ENCODE peak calls at places on chromosome 1, in six cellular contexts. G, R, Y, H, M and U are unnamed samples.

GRCh38 chr1:6790146-6790545 is 4.9 kb downstream of the CAMTA1 start:
- DNase-seq in G (no peak), R (no peak), Y (no peak), H (no peak), M (no peak), U (no peak)

GRCh38 chr1:20278692-20279130 is 12.0 kb upstream of the VWA5B1 start:
- DNase-seq in G (no peak), R (no peak), Y (no peak), H (no peak), M (no peak), U (no peak)

GRCh38 chr1:59814901-59815825 is at the start of gene HOOK1:
- DNase-seq in G (no peak), R (peak; percentile 27), Y (peak; percentile 61), H (peak; percentile 11), M (no peak), U (no peak)

GRCh38 chr1:92877081-92877711 is 45.4 kb downstream of the RPL5 start:
- DNase-seq in G (peak; percentile 6), R (no peak), Y (no peak), H (no peak), M (no peak), U (no peak)

GRCh38 chr1:20430355-20431290 is 55.4 kb downstream of the CAMK2N1 start:
- DNase-seq in G (peak; percentile 41), R (peak; percentile 47), Y (no peak), H (no peak), M (no peak), U (no peak)

GRCh38 chr1:166612886-166613285 is 226.4 kb upstream of the POGK start:
- DNase-seq in G (no peak), R (no peak), Y (no peak), H (no peak), M (no peak), U (no peak)

GRCh38 chr1:170807432-170807831 is 127.9 kb upstream of the MROH9 start:
- DNase-seq in G (no peak), R (no peak), Y (no peak), H (no peak), M (no peak), U (no peak)

GRCh38 chr1:168135116-168135981 is 1.4 kb downstream of the GPR161 start:
- DNase-seq in G (peak; percentile 11), R (no peak), Y (no peak), H (no peak), M (no peak), U (no peak)

GRCh38 chr1:112388436-112388835 is 7.6 kb upstream of the CTTNBP2NL start:
- DNase-seq in G (no peak), R (no peak), Y (no peak), H (no peak), M (no peak), U (peak; percentile 62)

GRCh38 chr1:247291835-247292561 is 36.1 kb downstream of the VN1R5 start:
- DNase-seq in G (no peak), R (peak; percentile 12), Y (no peak), H (no peak), M (no peak), U (no peak)

GRCh38 chr1:226988337-226988672 is 48.2 kb downstream of the COQ8A start:
- DNase-seq in G (no peak), R (peak; percentile 48), Y (no peak), H (peak; percentile 89), M (no peak), U (no peak)

GRCh38 chr1:106910798-106911197 is 145.7 kb upstream of the PRMT6 start:
- DNase-seq in G (no peak), R (no peak), Y (no peak), H (no peak), M (no peak), U (no peak)

GRCh38 chr1:209768354-209768774 is 12.5 kb downstream of the TRAF3IP3 start:
- DNase-seq in G (no peak), R (no peak), Y (no peak), H (no peak), M (no peak), U (no peak)

GRCh38 chr1:177281901-177282300 is 111.1 kb downstream of the BRINP2 start:
- DNase-seq in G (no peak), R (no peak), Y (no peak), H (no peak), M (no peak), U (no peak)

DNA sequence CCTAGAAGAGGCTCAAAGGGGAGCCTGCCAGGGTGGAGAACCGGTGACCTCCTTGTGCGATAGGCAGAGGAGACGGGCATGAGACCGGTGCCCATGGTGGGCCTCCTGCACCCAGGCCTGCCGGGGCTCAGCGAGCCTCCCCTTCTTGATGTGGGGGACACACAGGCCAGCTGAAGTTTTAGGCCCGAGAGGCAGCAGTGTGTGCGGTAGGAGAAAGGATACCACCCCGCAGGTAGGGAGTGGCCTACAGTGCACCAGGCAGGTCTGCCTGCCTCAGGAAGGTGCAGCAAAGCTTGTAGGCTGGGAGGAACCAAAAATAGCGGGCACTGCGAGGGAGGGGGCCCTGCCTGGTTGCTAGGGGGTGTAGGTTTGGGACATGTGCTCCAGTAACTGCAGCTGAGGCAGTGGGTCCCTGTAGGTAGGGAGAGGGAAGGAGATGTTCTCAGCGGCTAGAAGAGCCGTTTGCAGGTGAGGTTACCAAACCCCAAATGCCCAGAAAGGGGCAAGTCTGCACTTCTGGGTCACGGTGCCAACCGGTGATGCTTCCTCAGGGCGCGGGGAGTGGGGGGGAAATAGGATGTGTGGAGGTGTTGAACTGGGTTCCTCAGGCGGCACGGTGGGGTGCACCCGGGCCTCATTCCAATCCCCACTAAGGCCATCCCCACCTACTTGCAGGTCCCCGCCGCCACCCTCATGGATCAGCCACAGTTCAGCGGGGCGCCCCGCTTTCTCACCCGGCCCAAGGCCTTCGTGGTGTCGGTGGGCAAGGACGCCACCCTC is 3.4 kb downstream of the OBSCN start:
- DNase-seq in G (no peak), R (no peak), Y (no peak), H (no peak), M (peak; percentile 49), U (no peak)
- H3K4me3 ChIP-seq in G (no peak overlapping the region), R (no peak overlapping the region), Y (no peak overlapping the region), H (no peak overlapping the region), M (no peak overlapping the region), U (no peak overlapping the region)

GRCh38 chr1:23799570-23800395 is 771 bp downstream of the GALE start:
- DNase-seq in G (peak; percentile 63), R (no peak), Y (peak; percentile 81), H (peak; percentile 41), M (peak; percentile 91), U (peak; percentile 82)

GRCh38 chr1:23798662-23799142 is 1.9 kb downstream of the GALE start:
- DNase-seq in G (no peak), R (no peak), Y (no peak), H (no peak), M (no peak), U (no peak)

GRCh38 chr1:23800396-23801337 is at the start of gene GALE:
- DNase-seq in G (peak; percentile 89), R (peak; percentile 97), Y (peak; percentile 99), H (peak; percentile 96), M (peak; percentile 98), U (peak; percentile 98)

GRCh38 chr1:23797478-23798448 is 2.8 kb downstream of the GALE start:
- DNase-seq in G (no peak), R (no peak), Y (no peak), H (no peak), M (no peak), U (no peak)

DNA sequence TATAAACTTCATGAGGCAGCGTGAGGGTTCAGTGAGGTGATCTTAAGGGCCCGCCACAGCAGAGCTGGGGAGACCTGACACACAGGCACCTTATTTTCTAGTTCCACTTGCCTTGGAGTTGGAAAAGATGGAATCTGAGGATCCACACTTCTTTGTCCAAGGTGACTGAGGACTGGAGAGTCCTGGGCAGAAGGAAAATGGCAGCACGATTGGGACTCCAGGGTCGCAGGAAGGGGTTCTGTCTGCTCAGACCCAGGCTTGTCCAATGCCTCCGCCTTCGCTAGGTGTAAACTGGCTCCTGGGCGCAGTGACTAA is 1.3 kb downstream of the GALE start:
- DNase-seq in G (no peak), R (no peak), Y (no peak), H (no peak), M (no peak), U (no peak)
- H3K4me3 ChIP-seq in G (peak overlapping the region; percentile 74), R (no peak overlapping the region), Y (peak overlapping the region; percentile 95), H (no peak overlapping the region), M (peak overlapping the region; percentile 94), U (peak overlapping the region; percentile 82)

GRCh38 chr1:205453466-205453865 is 2.4 kb downstream of the BLACAT1 start:
- DNase-seq in G (no peak), R (peak; percentile 92), Y (no peak), H (no peak), M (no peak), U (no peak)

GRCh38 chr1:205454903-205455335 is 926 bp downstream of the BLACAT1 start:
- DNase-seq in G (no peak), R (no peak), Y (no peak), H (no peak), M (no peak), U (no peak)

GRCh38 chr1:205456383-205456867 is 580 bp upstream of the BLACAT1 start:
- DNase-seq in G (no peak), R (no peak), Y (no peak), H (no peak), M (no peak), U (no peak)

GRCh38 chr1:205456868-205457724 is 1.3 kb upstream of the BLACAT1 start:
- DNase-seq in G (no peak), R (no peak), Y (no peak), H (no peak), M (no peak), U (no peak)

GRCh38 chr1:205455581-205456382 is at the start of gene BLACAT1:
- DNase-seq in G (no peak), R (no peak), Y (no peak), H (no peak), M (no peak), U (no peak)
- H3K4me3 ChIP-seq in G (no peak within 1 kb of the TSS), R (peak within 1 kb of the TSS; percentile 36), Y (peak within 1 kb of the TSS; percentile 36), H (peak within 1 kb of the TSS; percentile 7), M (peak within 1 kb of the TSS; percentile 34), U (peak within 1 kb of the TSS; percentile 45)

GRCh38 chr1:201850053-201850397 is 21.1 kb downstream of the IPO9 start:
- DNase-seq in G (peak; percentile 87), R (peak; percentile 61), Y (no peak), H (no peak), M (no peak), U (no peak)

GRCh38 chr1:201848230-201848629 is 19.3 kb downstream of the IPO9 start:
- DNase-seq in G (no peak), R (no peak), Y (no peak), H (no peak), M (no peak), U (no peak)

GRCh38 chr1:201851949-201852348 is 23.0 kb downstream of the IPO9 start:
- DNase-seq in G (no peak), R (no peak), Y (no peak), H (no peak), M (no peak), U (no peak)

GRCh38 chr1:201847150-201847549 is 18.2 kb downstream of the IPO9 start:
- DNase-seq in G (no peak), R (no peak), Y (no peak), H (no peak), M (no peak), U (no peak)

DNA sequence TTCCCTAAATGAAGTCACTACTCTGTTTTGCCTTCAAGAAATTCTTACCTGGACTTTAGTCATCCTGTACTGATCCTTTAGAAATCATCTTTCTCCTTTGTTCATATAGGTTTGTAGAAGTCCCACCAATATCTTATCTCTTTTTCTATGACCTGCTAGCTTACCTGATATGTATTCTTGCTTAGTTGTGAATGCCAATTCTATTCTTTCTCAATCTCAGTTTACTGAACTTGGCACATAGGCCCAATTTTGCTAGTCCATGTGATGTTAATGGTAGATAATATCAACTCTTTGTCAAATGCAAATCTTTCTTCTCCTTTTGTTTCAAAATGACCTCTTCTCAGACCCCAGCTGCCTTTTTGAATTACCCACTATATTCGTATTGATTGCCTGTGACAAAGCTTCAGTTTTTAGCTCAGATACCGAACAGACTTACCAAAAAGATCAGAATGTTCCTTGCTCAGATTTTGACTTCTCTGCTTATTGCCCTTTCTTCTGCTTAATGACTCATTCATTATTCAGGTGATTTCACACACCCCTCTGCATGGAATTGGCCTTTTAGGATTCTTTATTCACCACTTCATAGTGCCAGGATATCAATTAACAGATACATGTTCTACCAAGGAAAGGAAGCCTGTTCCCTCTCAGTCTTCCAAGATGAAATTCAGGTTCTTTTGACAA is 20.6 kb downstream of the IPO9 start:
- DNase-seq in G (no peak), R (no peak), Y (no peak), H (no peak), M (no peak), U (no peak)
- H3K4me3 ChIP-seq in G (no peak overlapping the region), R (no peak overlapping the region), Y (no peak overlapping the region), H (no peak overlapping the region), M (no peak overlapping the region), U (no peak overlapping the region)